ENCODE peak calls at places on chromosome 16, in eight cellular contexts. S is GM12865, Q is BJ, F is heart right ventricle, Y is AG09309, B is HCT116, W is fibroblast of villous mesenchyme, M is MM.1S. I is an unnamed sample.
A peak's percentile ranks its signal among the peaks of the same experiment; 100 is the strongest.

GRCh38 chr16:3487521-3488410 is 7.5 kb downstream of the C16orf90 start:
- DNase-seq in S (no peak), Q (no peak), F (no peak), Y (no peak), B (no peak), W (no peak), M (no peak), I (no peak)

GRCh38 chr16:63323055-63323454 is 1286.8 kb upstream of the CDH8 start:
- DNase-seq in S (no peak), Q (no peak), F (no peak), Y (no peak), B (no peak), W (no peak), M (no peak), I (peak; percentile 0)

GRCh38 chr16:79286646-79287423 is 313.7 kb downstream of the MAF start:
- DNase-seq in S (peak; percentile 64), Q (no peak), F (peak; percentile 47), Y (no peak), B (no peak), W (no peak), M (peak; percentile 37), I (no peak)

GRCh38 chr16:30519120-30520049 is 7.0 kb downstream of the ZNF768 start:
- DNase-seq in S (no peak), Q (no peak), F (no peak), Y (no peak), B (no peak), W (no peak), M (no peak), I (no peak)

GRCh38 chr16:30394603-30395154 is 541 bp upstream of the ZNF48 start:
- DNase-seq in S (no peak), Q (no peak), F (no peak), Y (no peak), B (no peak), W (peak; percentile 57), M (no peak), I (peak; percentile 34)

GRCh38 chr16:35391328-35391727 is 1931.9 kb downstream of the TP53TG3F start:
- DNase-seq in S (peak; percentile 69), Q (no peak), F (peak; percentile 17), Y (peak; percentile 3), B (peak; percentile 6), W (peak; percentile 14), M (peak; percentile 47), I (peak; percentile 42)

GRCh38 chr16:84816023-84816422 is 3.8 kb upstream of the CRISPLD2 start:
- DNase-seq in S (no peak), Q (no peak), F (no peak), Y (no peak), B (no peak), W (no peak), M (no peak), I (no peak)

GRCh38 chr16:11896776-11897175 is 19.0 kb downstream of the GSPT1 start:
- DNase-seq in S (no peak), Q (no peak), F (no peak), Y (no peak), B (no peak), W (peak; percentile 68), M (no peak), I (peak; percentile 75)

GRCh38 chr16:58661199-58661830 is 23.3 kb downstream of the SLC38A7 start:
- DNase-seq in S (peak; percentile 68), Q (peak; percentile 46), F (no peak), Y (peak; percentile 62), B (peak; percentile 78), W (peak; percentile 86), M (peak; percentile 63), I (peak; percentile 94)

GRCh38 chr16:68951991-68952877 is 108.9 kb downstream of the TANGO6 start:
- DNase-seq in S (no peak), Q (no peak), F (no peak), Y (no peak), B (peak; percentile 69), W (no peak), M (no peak), I (peak; percentile 22)

DNA sequence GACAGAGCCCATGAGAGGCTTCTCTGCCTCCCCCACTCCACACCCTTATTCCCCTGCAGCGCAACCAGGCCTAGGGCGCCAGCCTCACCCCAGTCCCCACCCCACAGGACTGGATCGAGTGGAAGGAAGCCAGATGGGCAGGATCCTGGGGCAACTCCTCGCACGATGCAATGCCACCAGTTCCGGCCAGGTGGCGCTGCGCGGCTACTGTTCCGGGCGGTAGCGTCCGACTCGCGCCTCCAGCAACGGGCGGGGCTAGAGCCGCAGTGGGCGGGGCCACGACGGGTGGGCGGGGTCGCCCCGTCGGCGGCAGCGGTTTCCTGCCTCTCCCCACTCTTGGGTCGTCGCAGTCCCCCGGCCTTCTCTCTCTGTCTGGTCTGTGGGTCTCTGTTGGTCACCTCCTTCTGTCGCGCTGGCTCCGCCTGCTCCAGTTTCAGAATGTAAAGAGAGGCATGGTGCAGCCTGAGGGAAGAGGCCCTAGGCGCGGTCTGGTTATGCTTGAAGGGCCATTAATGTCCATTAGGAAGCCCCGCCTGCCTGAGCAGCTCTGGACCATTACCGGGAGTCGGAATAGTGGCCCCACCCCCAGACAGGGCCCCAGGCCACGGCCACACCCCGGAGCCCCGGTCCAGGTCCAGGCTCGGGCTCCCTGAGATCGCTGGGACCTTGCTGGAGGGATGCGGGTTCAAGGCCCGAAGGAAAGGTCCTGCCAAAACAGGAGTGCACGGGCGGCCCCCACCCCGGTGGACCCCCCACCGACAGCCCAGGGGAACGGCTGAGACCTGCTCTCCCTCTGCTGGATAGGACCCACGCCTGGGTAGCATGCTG is 3.4 kb upstream of the NHERF2 start:
- DNase-seq in S (peak; percentile 92), Q (no peak), F (peak; percentile 97), Y (no peak), B (peak; percentile 77), W (peak; percentile 89), M (peak; percentile 87), I (peak; percentile 87)
- H3K4me3 ChIP-seq in S (peak overlapping the region; percentile 24), Q (peak overlapping the region; percentile 18), F (no peak overlapping the region), Y (peak overlapping the region; percentile 29), B (peak overlapping the region; percentile 50), W (peak overlapping the region; percentile 50), M (peak overlapping the region; percentile 61), I (peak overlapping the region; percentile 57)

GRCh38 chr16:75097941-75098897 is 18.4 kb downstream of the LDHD start:
- DNase-seq in S (no peak), Q (no peak), F (no peak), Y (no peak), B (no peak), W (no peak), M (no peak), I (no peak)

GRCh38 chr16:75095637-75096036 is 20.9 kb downstream of the LDHD start:
- DNase-seq in S (no peak), Q (no peak), F (no peak), Y (no peak), B (no peak), W (no peak), M (no peak), I (no peak)

GRCh38 chr16:75095204-75095621 is 21.4 kb downstream of the LDHD start:
- DNase-seq in S (no peak), Q (no peak), F (no peak), Y (no peak), B (no peak), W (no peak), M (no peak), I (no peak)

GRCh38 chr16:75097191-75097761 is 19.3 kb downstream of the LDHD start:
- DNase-seq in S (no peak), Q (no peak), F (no peak), Y (no peak), B (no peak), W (no peak), M (no peak), I (no peak)

DNA sequence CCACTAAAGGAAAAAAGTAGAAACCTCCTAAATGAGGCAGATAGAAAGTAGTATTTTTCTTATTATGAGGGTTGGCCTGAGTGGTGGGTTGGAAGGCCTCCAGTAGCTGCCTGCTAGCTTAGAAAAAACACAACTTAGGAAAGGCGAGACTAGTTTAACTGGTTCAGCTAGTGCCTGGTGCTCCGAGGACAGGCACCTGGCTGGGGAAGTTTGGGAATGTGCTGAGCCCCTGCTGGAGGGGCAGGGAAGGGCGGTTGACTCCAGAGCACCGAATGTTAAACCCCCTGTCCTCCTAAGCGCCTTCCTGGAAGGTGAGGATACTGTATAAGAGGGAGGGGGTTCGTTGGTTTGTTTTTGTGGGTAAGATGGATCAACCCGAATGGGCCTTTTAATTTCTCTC is 19.9 kb downstream of the LDHD start:
- DNase-seq in S (no peak), Q (no peak), F (no peak), Y (no peak), B (peak; percentile 63), W (no peak), M (no peak), I (no peak)
- TF ChIP-seq CTCF in S (peak; percentile 13), Q (peak; percentile 46), F (no peak), Y (peak; percentile 24), B (peak; percentile 68), W (peak; percentile 31), M (no peak), I (peak; percentile 49)

GRCh38 chr16:49275870-49276269 is 5.8 kb downstream of the CBLN1 start:
- DNase-seq in S (no peak), Q (no peak), F (no peak), Y (no peak), B (no peak), W (no peak), M (no peak), I (no peak)

GRCh38 chr16:49277386-49277742 is 4.3 kb downstream of the CBLN1 start:
- DNase-seq in S (no peak), Q (no peak), F (no peak), Y (no peak), B (no peak), W (no peak), M (no peak), I (no peak)

GRCh38 chr16:49273771-49274170 is 7.9 kb downstream of the CBLN1 start:
- DNase-seq in S (no peak), Q (no peak), F (no peak), Y (no peak), B (no peak), W (no peak), M (no peak), I (no peak)

GRCh38 chr16:49276646-49277385 is 4.8 kb downstream of the CBLN1 start:
- DNase-seq in S (no peak), Q (no peak), F (no peak), Y (no peak), B (no peak), W (no peak), M (no peak), I (no peak)

GRCh38 chr16:49274936-49275730 is 6.5 kb downstream of the CBLN1 start:
- DNase-seq in S (no peak), Q (no peak), F (no peak), Y (no peak), B (no peak), W (no peak), M (no peak), I (no peak)
- H3K4me3 ChIP-seq in S (no peak overlapping the region), Q (no peak overlapping the region), F (no peak overlapping the region), Y (no peak overlapping the region), B (no peak overlapping the region), W (no peak overlapping the region), M (no peak overlapping the region), I (no peak overlapping the region)

DNA sequence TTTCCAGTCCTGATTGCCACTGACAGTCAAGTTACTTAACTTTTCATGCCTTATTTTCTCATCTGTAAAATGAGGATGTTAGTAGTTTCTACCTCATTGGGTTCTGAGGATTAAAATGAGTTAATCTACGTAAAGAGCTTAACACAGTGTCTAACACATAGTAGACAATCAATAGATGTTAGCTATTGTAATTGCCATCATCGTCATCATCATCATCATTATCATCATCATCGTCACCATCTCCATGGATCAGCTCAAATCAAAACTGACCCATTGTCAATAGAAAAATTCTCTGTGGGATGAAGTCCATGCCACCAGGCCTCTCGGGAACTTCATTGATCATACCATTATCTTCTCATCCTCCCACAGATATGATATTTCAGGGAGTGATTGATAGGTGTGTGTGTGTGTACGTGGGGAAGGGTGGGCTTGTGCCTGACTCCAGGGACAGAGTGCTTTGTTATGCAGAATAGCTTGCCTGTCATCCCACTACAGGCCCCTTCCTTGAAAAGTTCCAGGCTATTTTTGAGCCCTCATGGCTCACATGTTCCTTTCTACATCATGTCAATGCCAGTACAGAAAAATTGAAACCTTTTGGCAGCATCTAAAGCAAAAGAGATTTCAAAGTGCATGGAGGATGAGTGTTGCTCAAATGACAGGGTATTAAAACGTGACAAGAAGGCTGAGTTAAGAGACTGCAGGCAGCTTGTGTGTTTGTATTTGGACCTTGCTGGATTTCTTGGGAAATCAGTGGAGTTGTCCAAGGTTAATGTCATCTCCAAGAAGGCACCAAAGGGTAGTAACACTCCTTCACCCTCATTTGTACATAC is 133.9 kb downstream of the PRKCB start:
- DNase-seq in S (no peak), Q (no peak), F (no peak), Y (no peak), B (no peak), W (no peak), M (no peak), I (no peak)
- TF ChIP-seq CTCF in S (no peak), Q (no peak), F (no peak), Y (no peak), B (no peak), W (no peak), M (no peak), I (no peak)

I was measured in choroid plexus epithelial cell.